ENCODE peak calls at places on chromosomes 4 and X, in seven cellular contexts. Q is stimulated activated CD4-positive, alpha-beta T cell treated with anti-CD3 and anti-CD28 coated beads, TNF-alpha, amount 100 ng/mL, for 24 hours; P is mammary epithelial cell; I is pons; L is NCI-H1092; V is AG20443; B is glomerular endothelial cell. D is an unnamed sample.

GRCh38 chrX:136251042-136251991 is at the start of gene MAP7D3:
- DNase-seq in Q (peak), P (peak), I (no peak), L (no peak), V (peak), B (no peak), D (no peak)

GRCh38 chrX:36961590-36961989 is 46.6 kb upstream of the FAM47C start:
- DNase-seq in Q (no peak), P (no peak), I (no peak), L (no peak), V (no peak), B (no peak), D (no peak)

GRCh38 chr4:2812600-2812932 is 19.7 kb downstream of the SH3BP2 start:
- DNase-seq in Q (no peak), P (no peak), I (no peak), L (no peak), V (peak), B (no peak), D (no peak)

GRCh38 chr4:76984788-76985211 is 35.2 kb downstream of the SEPTIN11 start:
- DNase-seq in Q (no peak), P (peak), I (peak), L (no peak), V (peak), B (peak), D (peak)

GRCh38 chrX:56736219-56736618 is 7.2 kb downstream of the NBDY start:
- DNase-seq in Q (no peak), P (no peak), I (no peak), L (no peak), V (no peak), B (no peak), D (no peak)

GRCh38 chr4:187060551-187060950 is 336.9 kb upstream of the FAT1 start:
- DNase-seq in Q (no peak), P (no peak), I (no peak), L (no peak), V (no peak), B (no peak), D (no peak)

GRCh38 chrX:131677655-131678628 is 134.1 kb downstream of the OR13H1 start:
- DNase-seq in Q (no peak), P (peak), I (peak), L (no peak), V (peak), B (no peak), D (peak)

GRCh38 chr4:24743931-24744330 is 51.4 kb upstream of the SOD3 start:
- DNase-seq in Q (no peak), P (no peak), I (no peak), L (no peak), V (peak), B (no peak), D (no peak)

GRCh38 chrX:26783512-26784225 is 567.7 kb downstream of the MAGEB5 start:
- DNase-seq in Q (no peak), P (peak), I (peak), L (peak), V (peak), B (peak), D (peak)

GRCh38 chr4:132065940-132066495 is 1083.1 kb upstream of the PCDH10 start:
- DNase-seq in Q (no peak), P (peak), I (no peak), L (no peak), V (no peak), B (no peak), D (peak)

GRCh38 chrX:96692454-96692853 is 7.8 kb downstream of the DIAPH2 start:
- DNase-seq in Q (no peak), P (peak), I (no peak), L (no peak), V (peak), B (no peak), D (no peak)

GRCh38 chr4:133865606-133866327 is 335.8 kb downstream of the PABPC4L start:
- DNase-seq in Q (no peak), P (peak), I (no peak), L (no peak), V (peak), B (peak), D (peak)

GRCh38 chr4:110275871-110276270 is 77.5 kb upstream of the ELOVL6 start:
- DNase-seq in Q (no peak), P (peak), I (no peak), L (no peak), V (no peak), B (no peak), D (no peak)

GRCh38 chr4:25956260-25956659 is 42.2 kb downstream of the SMIM20 start:
- DNase-seq in Q (no peak), P (no peak), I (no peak), L (no peak), V (no peak), B (no peak), D (no peak)

GRCh38 chrX:17082831-17083230 is 136.4 kb downstream of the REPS2 start:
- DNase-seq in Q (no peak), P (peak), I (peak), L (no peak), V (peak), B (no peak), D (no peak)

GRCh38 chrX:16797358-16797757 is 11.1 kb downstream of the TXLNG start:
- DNase-seq in Q (no peak), P (no peak), I (peak), L (no peak), V (peak), B (no peak), D (no peak)

GRCh38 chr4:11548529-11549176 is 120.0 kb upstream of the HS3ST1 start:
- DNase-seq in Q (no peak), P (peak), I (no peak), L (no peak), V (no peak), B (peak), D (no peak)

GRCh38 chrX:14013074-14013473 is 16.6 kb downstream of the GEMIN8 start:
- DNase-seq in Q (no peak), P (no peak), I (peak), L (no peak), V (no peak), B (no peak), D (no peak)

D was measured in Panc1.